ENCODE peak calls at places on chromosomes 13 and 19, in six cellular contexts. One of them, this sample, is unnamed.

GRCh38 chr13:72205773-72206172 is 338.8 kb upstream of the DACH1 start:
- DNase-seq in ureter: no peak
- DNase-seq in stimulated activated CD4-positive, alpha-beta T cell treated with anti-CD3 and anti-CD28 coated beads, Interleukin-4, amount 100 ng/mL, for 1 hour: no peak
- DNase-seq in cerebellar cortex: no peak
- DNase-seq in CD8-positive, alpha-beta T cell: no peak
- DNase-seq in ecto neural progenitor cell: no peak
- DNase-seq in this sample: no peak

GRCh38 chr19:56091066-56091490 is 30.0 kb downstream of the ZNF787 start:
- DNase-seq in ureter: no peak
- DNase-seq in stimulated activated CD4-positive, alpha-beta T cell treated with anti-CD3 and anti-CD28 coated beads, Interleukin-4, amount 100 ng/mL, for 1 hour: no peak
- DNase-seq in cerebellar cortex: no peak
- DNase-seq in CD8-positive, alpha-beta T cell: no peak
- DNase-seq in ecto neural progenitor cell: no peak
- DNase-seq in this sample: no peak

GRCh38 chr13:50340566-50341287 is 325.5 kb downstream of the KCNRG start:
- DNase-seq in ureter: no peak
- DNase-seq in stimulated activated CD4-positive, alpha-beta T cell treated with anti-CD3 and anti-CD28 coated beads, Interleukin-4, amount 100 ng/mL, for 1 hour: no peak
- DNase-seq in cerebellar cortex: no peak
- DNase-seq in CD8-positive, alpha-beta T cell: no peak
- DNase-seq in ecto neural progenitor cell: no peak
- DNase-seq in this sample: no peak

GRCh38 chr19:42333975-42334696 is 8.7 kb downstream of the MEGF8 start:
- DNase-seq in ureter: no peak
- DNase-seq in stimulated activated CD4-positive, alpha-beta T cell treated with anti-CD3 and anti-CD28 coated beads, Interleukin-4, amount 100 ng/mL, for 1 hour: no peak
- DNase-seq in cerebellar cortex: no peak
- DNase-seq in CD8-positive, alpha-beta T cell: no peak
- DNase-seq in ecto neural progenitor cell: no peak
- DNase-seq in this sample: no peak

GRCh38 chr13:110254151-110254679 is 52.7 kb downstream of the COL4A1 start:
- DNase-seq in ureter: no peak
- DNase-seq in stimulated activated CD4-positive, alpha-beta T cell treated with anti-CD3 and anti-CD28 coated beads, Interleukin-4, amount 100 ng/mL, for 1 hour: no peak
- DNase-seq in cerebellar cortex: no peak
- DNase-seq in CD8-positive, alpha-beta T cell: no peak
- DNase-seq in ecto neural progenitor cell: no peak
- DNase-seq in this sample: no peak

GRCh38 chr13:25468330-25469178 is 96.8 kb downstream of the ATP8A2 start:
- DNase-seq in ureter: no peak
- DNase-seq in stimulated activated CD4-positive, alpha-beta T cell treated with anti-CD3 and anti-CD28 coated beads, Interleukin-4, amount 100 ng/mL, for 1 hour: no peak
- DNase-seq in cerebellar cortex: peak
- DNase-seq in CD8-positive, alpha-beta T cell: no peak
- DNase-seq in ecto neural progenitor cell: peak
- DNase-seq in this sample: no peak

GRCh38 chr19:604355-604754 is 14.7 kb downstream of the HCN2 start:
- DNase-seq in ureter: no peak
- DNase-seq in stimulated activated CD4-positive, alpha-beta T cell treated with anti-CD3 and anti-CD28 coated beads, Interleukin-4, amount 100 ng/mL, for 1 hour: peak
- DNase-seq in cerebellar cortex: no peak
- DNase-seq in CD8-positive, alpha-beta T cell: peak
- DNase-seq in ecto neural progenitor cell: no peak
- DNase-seq in this sample: no peak

GRCh38 chr19:15062036-15062435 is 12.8 kb downstream of the CASP14 start:
- DNase-seq in ureter: no peak
- DNase-seq in stimulated activated CD4-positive, alpha-beta T cell treated with anti-CD3 and anti-CD28 coated beads, Interleukin-4, amount 100 ng/mL, for 1 hour: no peak
- DNase-seq in cerebellar cortex: no peak
- DNase-seq in CD8-positive, alpha-beta T cell: no peak
- DNase-seq in ecto neural progenitor cell: no peak
- DNase-seq in this sample: no peak

This sample was measured in pulmonary artery endothelial cell.